ENCODE peak calls at places on chromosomes 3 and 15, in eight cellular contexts. U is NCI-H2081; X is stimulated activated CD8-positive, alpha-beta memory T cell treated with anti-CD3 and anti-CD28 coated beads, Interleukin-2, amount 100 ng/mL, for 48 hours; Y is tibial artery; L is HEK293T; A is cardiac septum; F is ureter; H is kidney glomerular epithelial cell. W is an unnamed sample.

GRCh38 chr3:7999363-7999762 is 502.3 kb upstream of the LMCD1 start:
- DNase-seq in U (peak), X (no peak), Y (no peak), L (no peak), A (no peak), F (no peak), H (no peak), W (no peak)

GRCh38 chr3:133007601-133008000 is 30.6 kb upstream of the TMEM108 start:
- DNase-seq in U (no peak), X (no peak), Y (no peak), L (no peak), A (no peak), F (no peak), H (no peak), W (no peak)

GRCh38 chr3:172666873-172667694 is 43.8 kb downstream of the NCEH1 start:
- DNase-seq in U (peak), X (peak), Y (peak), L (peak), A (peak), F (peak), H (peak), W (peak)

GRCh38 chr15:92117301-92117731 is 263.8 kb downstream of the SLCO3A1 start:
- DNase-seq in U (no peak), X (no peak), Y (no peak), L (no peak), A (no peak), F (no peak), H (no peak), W (no peak)

GRCh38 chr3:108159128-108159527 is 63.1 kb downstream of the IFT57 start:
- DNase-seq in U (no peak), X (no peak), Y (no peak), L (no peak), A (no peak), F (no peak), H (no peak), W (no peak)

GRCh38 chr3:51710631-51711351 is 3.9 kb downstream of the GRM2 start:
- DNase-seq in U (no peak), X (no peak), Y (no peak), L (peak), A (peak), F (peak), H (no peak), W (peak)

GRCh38 chr3:15629860-15630597 is 28.5 kb downstream of the BTD start:
- DNase-seq in U (peak), X (no peak), Y (peak), L (peak), A (no peak), F (peak), H (peak), W (peak)

GRCh38 chr15:51267714-51268105 is 70.7 kb downstream of the CYP19A1 start:
- DNase-seq in U (no peak), X (no peak), Y (no peak), L (peak), A (no peak), F (no peak), H (no peak), W (peak)

GRCh38 chr15:40595219-40595618 is 1.2 kb downstream of the KNL1 start:
- DNase-seq in U (no peak), X (no peak), Y (no peak), L (no peak), A (no peak), F (no peak), H (no peak), W (no peak)

GRCh38 chr3:13063225-13063624 is 10.0 kb downstream of the IQSEC1 start:
- DNase-seq in U (no peak), X (no peak), Y (no peak), L (no peak), A (no peak), F (no peak), H (no peak), W (no peak)

GRCh38 chr3:69542265-69543079 is 156.6 kb upstream of the FRMD4B start:
- DNase-seq in U (peak), X (no peak), Y (no peak), L (peak), A (no peak), F (no peak), H (no peak), W (no peak)

GRCh38 chr3:18370672-18371071 is 54.5 kb downstream of the SATB1 start:
- DNase-seq in U (peak), X (no peak), Y (no peak), L (no peak), A (no peak), F (no peak), H (no peak), W (peak)

GRCh38 chr3:66761093-66761780 is 236.9 kb upstream of the KBTBD8 start:
- DNase-seq in U (no peak), X (no peak), Y (no peak), L (no peak), A (no peak), F (no peak), H (no peak), W (no peak)

GRCh38 chr15:60399246-60399915 is 1.6 kb upstream of the ANXA2 start:
- DNase-seq in U (no peak), X (no peak), Y (no peak), L (no peak), A (no peak), F (no peak), H (no peak), W (no peak)

GRCh38 chr3:63964287-63965073 is 52.3 kb upstream of the SCAANT1 start:
- DNase-seq in U (no peak), X (no peak), Y (no peak), L (no peak), A (no peak), F (no peak), H (no peak), W (peak)

GRCh38 chr3:64686446-64686908 is 1.3 kb downstream of the ADAMTS9 start:
- DNase-seq in U (peak), X (no peak), Y (no peak), L (peak), A (no peak), F (peak), H (peak), W (peak)

GRCh38 chr3:101144080-101144479 is 150.9 kb upstream of the ABI3BP start:
- DNase-seq in U (no peak), X (no peak), Y (no peak), L (no peak), A (no peak), F (no peak), H (no peak), W (no peak)